ENCODE peak calls at places on chromosomes 4 and X, in five cellular contexts. F is left ventricle myocardium superior, X is HT-29, K is HFF-Myc, Z is G401. O is an unnamed sample.

GRCh38 chr4:139641218-139641617 is 24.4 kb upstream of the MGST2 start:
- DNase-seq in K (no peak), Z (no peak), F (no peak), X (no peak), O (no peak)

GRCh38 chr4:108446554-108446953 is 173.8 kb upstream of the RPL34 start:
- DNase-seq in X (peak; percentile 57), F (no peak), K (no peak), Z (no peak), O (no peak)

GRCh38 chr4:151806511-151806927 is 45.7 kb upstream of the GATB start:
- DNase-seq in F (peak; percentile 30), Z (peak; percentile 38), X (no peak), K (peak; percentile 52), O (no peak)

GRCh38 chr4:173360587-173361221 is 10.1 kb upstream of the SAP30 start:
- DNase-seq in F (no peak), Z (no peak), X (peak; percentile 24), K (no peak), O (no peak)

GRCh38 chr4:8410641-8411271 is 29.8 kb downstream of the ACOX3 start:
- DNase-seq in Z (peak; percentile 58), F (peak; percentile 83), X (peak; percentile 95), K (no peak), O (no peak)

GRCh38 chr4:8849266-8850073 is 22.2 kb downstream of the HMX1 start:
- DNase-seq in X (no peak), F (peak; percentile 5), Z (no peak), K (no peak), O (peak; percentile 19)

GRCh38 chrX:134676440-134676839 is 18.2 kb upstream of the PLAC1 start:
- DNase-seq in K (no peak), Z (no peak), F (no peak), X (peak; percentile 3), O (no peak)

GRCh38 chr4:158599150-158599549 is 72.5 kb downstream of the C4orf46 start:
- DNase-seq in K (no peak), F (no peak), Z (no peak), X (no peak), O (no peak)

GRCh38 chrX:140815868-140816267 is 106.3 kb downstream of the LINC00632 start:
- DNase-seq in X (no peak), K (peak; percentile 10), Z (no peak), F (no peak), O (no peak)

GRCh38 chrX:21985332-21985777 is 44.8 kb downstream of the SMS start:
- DNase-seq in K (peak; percentile 56), Z (peak; percentile 80), F (peak; percentile 45), X (peak; percentile 93), O (no peak)

GRCh38 chrX:153507484-153508178 is 9.8 kb upstream of the ATP2B3 start:
- DNase-seq in F (peak; percentile 88), K (no peak), X (peak; percentile 95), Z (peak; percentile 75), O (peak; percentile 81)

GRCh38 chr4:78296261-78296660 is 239.1 kb downstream of the FRAS1 start:
- DNase-seq in F (no peak), Z (no peak), K (no peak), X (no peak), O (no peak)

GRCh38 chr4:110823251-110823650 is 200.4 kb upstream of the PITX2 start:
- DNase-seq in K (no peak), F (no peak), X (no peak), Z (no peak), O (no peak)

GRCh38 chrX:150934453-150934852 is 36.0 kb upstream of the CD99L2 start:
- DNase-seq in K (no peak), F (no peak), Z (peak; percentile 79), X (no peak), O (no peak)

GRCh38 chr4:73609688-73610087 is 10.5 kb downstream of the RASSF6 start:
- DNase-seq in Z (no peak), X (no peak), K (no peak), F (no peak), O (no peak)

GRCh38 chr4:33715996-33716395 is 2528.3 kb downstream of the ARAP2 start:
- DNase-seq in Z (no peak), F (no peak), K (peak; percentile 74), X (no peak), O (no peak)

GRCh38 chrX:1380672-1381233 is 11.2 kb downstream of the SLC25A6 start:
- DNase-seq in X (peak; percentile 5), K (no peak), Z (no peak), F (no peak), O (no peak)

O was measured in left lung.